ENCODE peak calls at places on chromosomes 7 and 10, in seven cellular contexts. C is transverse colon, Q is mucosa of descending colon, I is right atrium auricular region, V is astrocyte of the cerebellum, S is dorsolateral prefrontal cortex, G is hepatocyte. J is an unnamed sample.

GRCh38 chr7:16939161-16939560 is 57.4 kb upstream of the AGR3 start:
- DNase-seq in C (no peak), Q (no peak), I (no peak), V (no peak), S (no peak), G (peak), J (no peak)

GRCh38 chr7:137930616-137931015 is 71.3 kb downstream of the CREB3L2 start:
- DNase-seq in C (no peak), Q (no peak), I (no peak), V (no peak), S (no peak), G (no peak), J (peak)

GRCh38 chr10:106795619-106796018 is 368.9 kb downstream of the SORCS1 start:
- DNase-seq in C (peak), Q (no peak), I (no peak), V (no peak), S (no peak), G (peak), J (peak)

GRCh38 chr10:131003455-131003854 is 308.1 kb downstream of the TCERG1L start:
- DNase-seq in C (no peak), Q (no peak), I (no peak), V (no peak), S (no peak), G (no peak), J (no peak)

GRCh38 chr10:13213163-13213562 is 21.0 kb downstream of the UCMA start:
- DNase-seq in C (no peak), Q (no peak), I (no peak), V (no peak), S (no peak), G (no peak), J (no peak)

GRCh38 chr10:113617086-113617485 is 46.8 kb downstream of the NRAP start:
- DNase-seq in C (no peak), Q (no peak), I (no peak), V (no peak), S (no peak), G (no peak), J (no peak)

GRCh38 chr7:100983451-100984187 is 14.3 kb downstream of the MUC12 start:
- DNase-seq in C (peak), Q (no peak), I (no peak), V (no peak), S (no peak), G (peak), J (peak)

GRCh38 chr7:130912086-130912909 is 178.3 kb upstream of the KLF14 start:
- DNase-seq in C (no peak), Q (no peak), I (peak), V (peak), S (no peak), G (no peak), J (peak)

GRCh38 chr10:49577182-49577925 is 32.8 kb upstream of the SLC18A3 start:
- DNase-seq in C (no peak), Q (no peak), I (no peak), V (no peak), S (no peak), G (no peak), J (no peak)

GRCh38 chr10:33211123-33211878 is 123.2 kb downstream of the NRP1 start:
- DNase-seq in C (no peak), Q (peak), I (peak), V (no peak), S (peak), G (peak), J (no peak)

GRCh38 chr7:83166781-83167180 is 4.1 kb upstream of the PCLO start:
- DNase-seq in C (no peak), Q (no peak), I (no peak), V (no peak), S (no peak), G (no peak), J (no peak)

GRCh38 chr7:43531700-43532099 is 51.2 kb upstream of the STK17A start:
- DNase-seq in C (no peak), Q (no peak), I (no peak), V (no peak), S (no peak), G (no peak), J (peak)

GRCh38 chr10:60869916-60870728 is 73.9 kb downstream of the RHOBTB1 start:
- DNase-seq in C (no peak), Q (no peak), I (no peak), V (no peak), S (no peak), G (no peak), J (no peak)

GRCh38 chr10:100748251-100749058 is 3.1 kb downstream of the PAX2 start:
- DNase-seq in C (no peak), Q (no peak), I (no peak), V (no peak), S (no peak), G (no peak), J (no peak)

GRCh38 chr10:6173203-6173602 is 29.5 kb upstream of the PFKFB3 start:
- DNase-seq in C (peak), Q (no peak), I (no peak), V (no peak), S (no peak), G (no peak), J (no peak)

GRCh38 chr10:111281516-111281915 is 204.7 kb downstream of the ADRA2A start:
- DNase-seq in C (no peak), Q (no peak), I (no peak), V (no peak), S (no peak), G (peak), J (peak)

GRCh38 chr7:69561256-69561655 is 37.0 kb upstream of the AUTS2 start:
- DNase-seq in C (no peak), Q (no peak), I (no peak), V (no peak), S (no peak), G (no peak), J (no peak)

GRCh38 chr10:102118867-102119266 is 1.3 kb downstream of the LDB1 start:
- DNase-seq in C (peak), Q (peak), I (no peak), V (no peak), S (no peak), G (no peak), J (peak)

GRCh38 chr7:64999165-65000004 is 7.1 kb downstream of the ERV3-1 start:
- DNase-seq in C (no peak), Q (no peak), I (no peak), V (no peak), S (no peak), G (peak), J (no peak)

GRCh38 chr7:92925876-92926696 is 89.7 kb upstream of the CDK6 start:
- DNase-seq in C (no peak), Q (no peak), I (no peak), V (no peak), S (no peak), G (peak), J (peak)

GRCh38 chr10:99124376-99124775 is 111.3 kb downstream of the HPSE2 start:
- DNase-seq in C (no peak), Q (no peak), I (no peak), V (no peak), S (no peak), G (no peak), J (no peak)

GRCh38 chr7:101952355-101953247 is 135.2 kb downstream of the CUX1 start:
- DNase-seq in C (no peak), Q (no peak), I (no peak), V (peak), S (no peak), G (peak), J (no peak)

GRCh38 chr7:80060218-80060806 is 74.3 kb upstream of the GNAI1 start:
- DNase-seq in C (no peak), Q (no peak), I (no peak), V (peak), S (no peak), G (peak), J (peak)

GRCh38 chr7:77887567-77887966 is 89.0 kb downstream of the PHTF2 start:
- DNase-seq in C (no peak), Q (no peak), I (no peak), V (peak), S (no peak), G (peak), J (no peak)

GRCh38 chr7:153381275-153382119 is 621.9 kb downstream of the ACTR3B start:
- DNase-seq in C (peak), Q (no peak), I (peak), V (no peak), S (no peak), G (peak), J (peak)

GRCh38 chr7:46544396-46545008 is 623.4 kb upstream of the IGFBP3 start:
- DNase-seq in C (no peak), Q (no peak), I (no peak), V (peak), S (no peak), G (no peak), J (no peak)

GRCh38 chr7:73976761-73977625 is 51.0 kb upstream of the ELN start:
- DNase-seq in C (no peak), Q (no peak), I (no peak), V (no peak), S (peak), G (peak), J (no peak)

DNA sequence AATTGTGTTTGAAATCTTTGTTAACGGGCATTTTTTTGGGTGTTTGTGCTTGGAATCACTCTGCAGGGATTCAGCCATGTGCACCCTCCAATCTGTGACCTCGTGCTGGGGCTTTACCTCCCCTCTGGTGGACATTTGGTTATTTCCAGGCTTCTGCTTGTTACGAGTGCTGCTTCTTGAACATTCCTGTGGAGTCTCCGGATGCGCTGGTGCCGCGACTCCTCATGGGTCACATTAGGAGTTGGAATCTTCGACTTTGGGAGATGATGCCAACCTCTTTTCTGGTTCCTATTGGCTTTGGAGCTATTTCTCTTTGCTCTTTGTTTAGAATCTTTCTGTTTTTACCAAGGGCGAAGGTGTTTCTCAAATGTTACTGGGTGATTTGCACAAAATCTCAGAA is 10.1 kb upstream of the DPYSL4 start:
- DNase-seq in C (no peak), Q (no peak), I (no peak), V (no peak), S (no peak), G (no peak), J (no peak)
- H3K4me3 ChIP-seq in C (no peak), Q (no peak), I (no peak), V (no peak), S (peak), G (no peak), J (no peak)

GRCh38 chr7:135161669-135162068 is 8.8 kb downstream of the CYREN start:
- DNase-seq in C (no peak), Q (no peak), I (no peak), V (no peak), S (no peak), G (no peak), J (no peak)

GRCh38 chr7:135160098-135160857 is 10.2 kb downstream of the CYREN start:
- DNase-seq in C (no peak), Q (no peak), I (no peak), V (no peak), S (no peak), G (no peak), J (peak)

GRCh38 chr7:135162382-135163001 is 8.0 kb downstream of the CYREN start:
- DNase-seq in C (no peak), Q (no peak), I (no peak), V (no peak), S (no peak), G (no peak), J (no peak)

GRCh38 chr7:135159359-135160087 is 11.0 kb downstream of the CYREN start:
- DNase-seq in C (no peak), Q (no peak), I (no peak), V (no peak), S (no peak), G (no peak), J (no peak)

DNA sequence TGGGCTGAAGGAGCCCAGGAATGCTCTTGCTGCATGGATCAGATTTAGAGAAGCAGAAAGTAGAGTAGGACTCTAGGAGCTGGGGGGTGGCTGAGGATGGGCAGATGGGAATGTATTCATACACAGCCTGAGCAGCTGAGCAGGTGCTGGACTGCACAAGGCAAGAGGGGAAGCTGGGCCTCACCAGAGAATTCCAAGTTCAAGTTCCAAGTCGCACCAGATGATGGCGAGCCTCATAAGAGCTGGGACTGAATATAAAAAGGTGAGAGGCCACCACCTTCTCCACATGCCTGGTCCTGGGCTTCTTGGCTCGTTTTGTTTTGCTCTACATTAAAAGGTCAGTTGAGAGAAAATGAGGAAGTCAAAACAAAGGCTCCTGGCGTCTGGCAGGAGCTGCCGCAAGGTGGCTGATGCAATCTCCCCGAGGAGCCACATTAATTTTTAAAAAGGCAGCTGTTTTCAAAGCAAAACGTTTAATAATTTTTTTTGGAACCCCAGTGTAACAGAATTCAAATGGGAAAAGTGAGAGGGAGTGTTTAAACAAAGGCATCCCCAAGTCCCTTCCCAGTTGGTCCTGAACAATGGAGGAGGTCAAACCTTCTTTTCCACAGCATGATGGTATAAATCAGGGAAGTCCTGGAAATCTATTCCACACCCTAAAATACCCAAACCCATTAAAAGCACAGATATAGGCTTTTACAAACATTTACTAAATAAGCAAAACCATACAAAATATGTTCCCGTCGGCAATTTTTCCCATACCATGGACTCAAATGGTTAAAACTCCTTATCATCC is 9.5 kb downstream of the CYREN start:
- DNase-seq in C (no peak), Q (no peak), I (no peak), V (no peak), S (no peak), G (no peak), J (peak)
- TF ChIP-seq CTCF in C (no peak), Q (no peak), I (no peak), V (no peak), S (no peak), G (no peak), J (no peak)

GRCh38 chr10:124367414-124367813 is 51.3 kb downstream of the OAT start:
- DNase-seq in C (no peak), Q (no peak), I (no peak), V (no peak), S (no peak), G (no peak), J (no peak)

GRCh38 chr10:124370426-124370825 is 48.3 kb downstream of the OAT start:
- DNase-seq in C (no peak), Q (no peak), I (no peak), V (no peak), S (no peak), G (no peak), J (no peak)

GRCh38 chr10:124367936-124368335 is 50.8 kb downstream of the OAT start:
- DNase-seq in C (no peak), Q (no peak), I (no peak), V (no peak), S (no peak), G (no peak), J (no peak)

GRCh38 chr10:124369066-124369465 is 49.7 kb downstream of the OAT start:
- DNase-seq in C (no peak), Q (no peak), I (no peak), V (no peak), S (no peak), G (no peak), J (no peak)

DNA sequence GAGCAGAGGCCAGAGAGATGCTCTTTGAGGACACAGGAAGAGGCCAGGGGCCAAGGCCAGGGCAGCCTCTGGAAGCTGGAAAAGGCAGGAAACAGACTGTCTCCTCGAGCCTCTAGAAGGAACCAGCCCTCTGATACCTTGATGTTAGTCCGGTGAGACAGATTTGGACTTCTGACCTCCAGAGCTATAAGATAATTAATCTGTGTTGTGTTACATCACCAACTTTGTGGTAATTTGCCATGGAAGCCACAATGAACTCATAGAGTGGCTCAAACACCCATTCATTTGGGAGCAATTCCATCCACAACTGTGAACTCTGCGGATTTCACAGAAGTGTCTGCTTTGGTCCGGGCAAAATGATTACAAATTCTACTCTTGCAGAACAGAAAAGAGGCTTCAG is 48.7 kb downstream of the OAT start:
- DNase-seq in C (no peak), Q (no peak), I (no peak), V (no peak), S (no peak), G (no peak), J (no peak)
- H3K4me3 ChIP-seq in C (no peak), Q (no peak), I (no peak), V (no peak), S (no peak), G (no peak), J (no peak)

GRCh38 chr7:140201393-140201792 is 24.6 kb upstream of the KDM7A start:
- DNase-seq in C (no peak), Q (no peak), I (no peak), V (no peak), S (no peak), G (no peak), J (no peak)
- TF ChIP-seq CTCF in C (no peak), Q (no peak), I (no peak), V (no peak), S (no peak), G (no peak), J (no peak)

DNA sequence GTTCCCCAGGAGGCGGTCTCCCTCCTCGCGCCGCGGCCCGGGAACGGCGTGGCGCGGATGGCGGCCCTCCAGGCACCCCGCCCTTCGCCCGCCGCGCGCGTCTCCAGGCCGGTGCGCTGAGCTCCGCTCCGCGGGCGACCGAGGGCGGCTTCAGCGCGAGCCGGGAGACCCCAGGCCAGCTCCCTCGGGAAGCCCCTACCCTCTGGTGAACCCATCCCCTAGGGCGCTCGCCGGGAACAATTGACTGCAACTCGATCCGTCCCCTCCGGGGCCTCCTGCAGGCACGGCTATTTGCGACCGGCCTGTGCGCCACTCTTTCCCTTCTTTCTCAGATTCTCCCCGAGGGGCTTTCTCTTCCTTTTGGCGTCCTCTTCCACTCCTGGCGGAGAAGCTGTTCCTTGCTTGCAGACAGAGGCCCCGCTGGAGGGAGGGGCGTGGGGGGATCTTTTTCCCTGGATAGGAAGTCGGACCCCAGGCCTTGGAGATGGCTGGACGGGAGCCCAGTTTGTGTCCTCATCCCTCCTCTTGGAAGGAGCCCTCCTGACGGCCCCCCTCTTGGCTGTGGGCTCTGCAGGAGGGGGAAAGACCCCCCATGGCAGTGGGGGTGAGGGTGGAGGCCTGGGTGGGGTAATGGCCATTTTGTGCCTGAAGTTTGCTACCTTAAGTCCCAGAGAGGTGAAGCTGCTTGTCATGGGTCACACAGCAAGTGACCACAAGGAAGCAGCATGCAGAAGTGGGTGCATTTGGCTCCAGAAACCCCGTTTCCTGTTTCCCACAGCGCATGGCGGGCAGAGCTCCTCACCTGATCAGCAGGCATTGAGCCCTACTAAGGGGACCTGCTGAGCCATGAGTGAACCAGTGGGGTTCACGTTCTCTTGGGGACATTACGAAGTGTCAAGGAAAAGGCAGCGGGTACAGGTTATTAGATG is 171.2 kb upstream of the TNRC18 start:
- DNase-seq in C (no peak), Q (no peak), I (no peak), V (no peak), S (no peak), G (peak), J (peak)
- H3K4me3 ChIP-seq in C (peak), Q (peak), I (peak), V (peak), S (peak), G (peak), J (peak)

GRCh38 chr7:72406820-72407403 is 5.2 kb downstream of the CALN1 start:
- DNase-seq in C (no peak), Q (no peak), I (no peak), V (no peak), S (no peak), G (no peak), J (no peak)
- TF ChIP-seq CTCF in C (no peak), Q (no peak), I (no peak), V (no peak), S (no peak), G (no peak), J (no peak)

J was measured in cardiac muscle cell.